ENCODE peak calls at places on chromosome 22, in seven cellular contexts. One of them, this sample, is unnamed.

GRCh38 chr22:31509041-31509440 is 12.7 kb downstream of the SFI1 start:
- DNase-seq in OCI-LY7: no peak
- DNase-seq in fibroblast of lung: no peak
- DNase-seq in iris pigment epithelial cell: peak
- DNase-seq in activated T-helper 1 cell treated with Interleukin-2 at 50 U/mL for 16 hours: no peak
- DNase-seq in SW480: no peak
- DNase-seq in GOT3: no peak
- DNase-seq in this sample: no peak

GRCh38 chr22:28395920-28396447 is 283.7 kb downstream of the TTC28 start:
- DNase-seq in OCI-LY7: no peak
- DNase-seq in fibroblast of lung: peak
- DNase-seq in iris pigment epithelial cell: peak
- DNase-seq in activated T-helper 1 cell treated with Interleukin-2 at 50 U/mL for 16 hours: no peak
- DNase-seq in SW480: peak
- DNase-seq in GOT3: no peak
- DNase-seq in this sample: no peak

GRCh38 chr22:37604875-37605274 is 3.8 kb upstream of the GGA1 start:
- DNase-seq in OCI-LY7: peak
- DNase-seq in fibroblast of lung: no peak
- DNase-seq in iris pigment epithelial cell: no peak
- DNase-seq in activated T-helper 1 cell treated with Interleukin-2 at 50 U/mL for 16 hours: peak
- DNase-seq in SW480: peak
- DNase-seq in GOT3: no peak
- DNase-seq in this sample: no peak

GRCh38 chr22:27724706-27725105 is 76.8 kb downstream of the MN1 start:
- DNase-seq in OCI-LY7: no peak
- DNase-seq in fibroblast of lung: peak
- DNase-seq in iris pigment epithelial cell: no peak
- DNase-seq in activated T-helper 1 cell treated with Interleukin-2 at 50 U/mL for 16 hours: no peak
- DNase-seq in SW480: no peak
- DNase-seq in GOT3: no peak
- DNase-seq in this sample: no peak

GRCh38 chr22:37196539-37197450 is 8.7 kb upstream of the C1QTNF6 start:
- DNase-seq in OCI-LY7: no peak
- DNase-seq in fibroblast of lung: peak
- DNase-seq in iris pigment epithelial cell: peak
- DNase-seq in activated T-helper 1 cell treated with Interleukin-2 at 50 U/mL for 16 hours: no peak
- DNase-seq in SW480: no peak
- DNase-seq in GOT3: peak
- DNase-seq in this sample: no peak

GRCh38 chr22:49205401-49205800 is 622.3 kb downstream of the BRD1 start:
- DNase-seq in OCI-LY7: no peak
- DNase-seq in fibroblast of lung: no peak
- DNase-seq in iris pigment epithelial cell: no peak
- DNase-seq in activated T-helper 1 cell treated with Interleukin-2 at 50 U/mL for 16 hours: no peak
- DNase-seq in SW480: no peak
- DNase-seq in GOT3: no peak
- DNase-seq in this sample: no peak

GRCh38 chr22:47296405-47297260 is 534.2 kb downstream of the TBC1D22A start:
- DNase-seq in OCI-LY7: no peak
- DNase-seq in fibroblast of lung: no peak
- DNase-seq in iris pigment epithelial cell: peak
- DNase-seq in activated T-helper 1 cell treated with Interleukin-2 at 50 U/mL for 16 hours: no peak
- DNase-seq in SW480: no peak
- DNase-seq in GOT3: no peak
- DNase-seq in this sample: no peak

GRCh38 chr22:38272373-38273134 is at the start of gene TMEM184B:
- DNase-seq in OCI-LY7: peak
- DNase-seq in fibroblast of lung: peak
- DNase-seq in iris pigment epithelial cell: no peak
- DNase-seq in activated T-helper 1 cell treated with Interleukin-2 at 50 U/mL for 16 hours: peak
- DNase-seq in SW480: peak
- DNase-seq in GOT3: peak
- DNase-seq in this sample: no peak

GRCh38 chr22:22748297-22748743 is 103.9 kb downstream of the GGTLC2 start:
- DNase-seq in OCI-LY7: peak
- DNase-seq in fibroblast of lung: peak
- DNase-seq in iris pigment epithelial cell: peak
- DNase-seq in activated T-helper 1 cell treated with Interleukin-2 at 50 U/mL for 16 hours: no peak
- DNase-seq in SW480: peak
- DNase-seq in GOT3: no peak
- DNase-seq in this sample: no peak

GRCh38 chr22:38681784-38682335 is at the start of gene TOMM22:
- DNase-seq in OCI-LY7: peak
- DNase-seq in fibroblast of lung: peak
- DNase-seq in iris pigment epithelial cell: peak
- DNase-seq in activated T-helper 1 cell treated with Interleukin-2 at 50 U/mL for 16 hours: peak
- DNase-seq in SW480: peak
- DNase-seq in GOT3: peak
- DNase-seq in this sample: peak

GRCh38 chr22:19974233-19974861 is 32.7 kb upstream of the TXNRD2 start:
- DNase-seq in OCI-LY7: peak
- DNase-seq in fibroblast of lung: peak
- DNase-seq in iris pigment epithelial cell: peak
- DNase-seq in activated T-helper 1 cell treated with Interleukin-2 at 50 U/mL for 16 hours: no peak
- DNase-seq in SW480: peak
- DNase-seq in GOT3: no peak
- DNase-seq in this sample: no peak

GRCh38 chr22:28978158-28978557 is 83.5 kb downstream of the C22orf31 start:
- DNase-seq in OCI-LY7: no peak
- DNase-seq in fibroblast of lung: peak
- DNase-seq in iris pigment epithelial cell: peak
- DNase-seq in activated T-helper 1 cell treated with Interleukin-2 at 50 U/mL for 16 hours: no peak
- DNase-seq in SW480: peak
- DNase-seq in GOT3: no peak
- DNase-seq in this sample: no peak

This sample was measured in thoracic aorta.